ENCODE peak calls at places on chromosomes 5 and 9, in five cellular contexts. K is HCT116, B is HepG2, V is upper lobe of left lung, O is body of pancreas. R is an unnamed sample.

GRCh38 chr9:130843049-130843908 is 8.2 kb downstream of the ABL1 start:
- ATAC-seq in K (no peak), B (peak), V (no peak), O (no peak), R (no peak)

GRCh38 chr5:6262651-6263363 is 115.5 kb downstream of the MED10 start:
- ATAC-seq in K (no peak), B (no peak), V (no peak), O (no peak), R (no peak)

GRCh38 chr9:130428096-130428665 is 16.6 kb upstream of the ASS1 start:
- ATAC-seq in K (no peak), B (no peak), V (no peak), O (no peak), R (no peak)

GRCh38 chr5:177530638-177531037 is 13.9 kb upstream of the DDX41 start:
- ATAC-seq in K (no peak), B (no peak), V (no peak), O (no peak), R (no peak)

GRCh38 chr9:91836515-91836914 is 113.5 kb downstream of the ROR2 start:
- ATAC-seq in K (no peak), B (no peak), V (no peak), O (no peak), R (peak)

GRCh38 chr5:148796931-148797330 is 29.5 kb upstream of the ADRB2 start:
- ATAC-seq in K (no peak), B (no peak), V (no peak), O (no peak), R (no peak)

GRCh38 chr9:135103931-135104639 is 16.6 kb downstream of the OLFM1 start:
- ATAC-seq in K (no peak), B (no peak), V (no peak), O (no peak), R (peak)

GRCh38 chr5:39466804-39467203 is 42.0 kb upstream of the DAB2 start:
- ATAC-seq in K (no peak), B (no peak), V (no peak), O (no peak), R (no peak)

GRCh38 chr5:16412556-16412955 is 53.0 kb downstream of the ZNF622 start:
- ATAC-seq in K (no peak), B (no peak), V (no peak), O (no peak), R (no peak)

GRCh38 chr9:38091310-38092199 is 22.5 kb upstream of the SHB start:
- ATAC-seq in K (no peak), B (no peak), V (no peak), O (no peak), R (no peak)

GRCh38 chr5:38546691-38547146 is 9.7 kb downstream of the LIFR start:
- ATAC-seq in K (no peak), B (peak), V (no peak), O (peak), R (no peak)

GRCh38 chr5:57495285-57495684 is 12.7 kb upstream of the ACTBL2 start:
- ATAC-seq in K (peak), B (no peak), V (peak), O (no peak), R (no peak)

GRCh38 chr9:75274781-75275180 is 186.5 kb downstream of the OSTF1 start:
- ATAC-seq in K (no peak), B (no peak), V (no peak), O (no peak), R (no peak)

GRCh38 chr5:5314626-5315025 is 107.9 kb upstream of the ICE1 start:
- ATAC-seq in K (no peak), B (no peak), V (no peak), O (no peak), R (no peak)

GRCh38 chr5:81315336-81315735 is 13.9 kb downstream of the ZCCHC9 start:
- ATAC-seq in K (no peak), B (no peak), V (no peak), O (no peak), R (no peak)

DNA sequence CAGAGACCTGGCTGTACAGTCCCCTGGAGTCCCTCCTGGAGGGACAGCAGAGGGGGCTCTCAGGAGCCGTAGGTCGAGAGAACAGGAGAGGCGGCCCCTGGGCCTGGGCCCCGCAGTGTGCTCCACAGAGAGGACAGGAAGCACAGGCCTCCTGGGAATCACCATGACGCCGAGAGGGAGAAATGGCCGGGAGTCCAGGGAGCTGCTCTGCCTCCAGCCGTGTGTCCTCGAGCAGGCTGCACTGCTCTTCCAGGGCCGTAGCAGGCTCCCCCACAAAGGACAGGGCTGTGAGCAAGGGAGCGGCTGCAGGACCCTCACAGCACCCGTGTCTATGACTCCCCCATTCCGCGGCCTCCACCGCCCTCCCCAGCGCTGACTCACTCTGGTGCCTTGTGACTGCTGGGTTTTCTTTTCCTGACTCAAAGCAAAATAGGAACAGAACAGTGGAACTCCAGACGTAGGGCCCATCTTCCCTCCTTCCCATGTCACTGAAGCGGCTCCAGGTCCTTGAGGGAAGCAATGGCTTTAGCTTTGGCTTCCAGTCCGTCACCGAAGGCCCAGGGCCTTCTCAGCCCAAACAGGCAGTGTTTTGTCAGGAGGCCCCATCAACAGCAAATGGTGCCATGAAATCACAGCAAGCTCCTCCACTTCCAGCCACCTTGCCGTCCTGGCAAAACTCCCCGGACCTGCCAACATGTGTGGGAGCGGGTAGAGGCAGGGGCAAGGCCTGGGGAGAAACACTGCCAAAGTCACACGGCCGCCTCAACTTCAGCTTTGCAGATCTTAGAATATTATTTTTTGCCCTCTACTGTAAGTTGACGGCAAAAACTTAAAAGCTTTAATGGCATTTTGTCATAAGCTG is 114.2 kb downstream of the LHFPL2 start:
- ATAC-seq in K (no peak), B (no peak), V (peak), O (peak), R (peak)
- TF ChIP-seq POLR2A in K (no peak), B (no peak), V (no peak), O (no peak), R (no peak)

GRCh38 chr9:127711226-127711701 is 4.2 kb downstream of the PTRH1 start:
- ATAC-seq in K (no peak), B (peak), V (no peak), O (no peak), R (no peak)

GRCh38 chr9:127712851-127713250 is 2.6 kb downstream of the PTRH1 start:
- ATAC-seq in K (no peak), B (no peak), V (no peak), O (no peak), R (no peak)

GRCh38 chr9:127712371-127712770 is 3.1 kb downstream of the PTRH1 start:
- ATAC-seq in K (no peak), B (no peak), V (no peak), O (no peak), R (no peak)

GRCh38 chr9:127710204-127710805 is 3.5 kb downstream of the CFAP157 start:
- ATAC-seq in K (no peak), B (no peak), V (no peak), O (no peak), R (no peak)

GRCh38 chr9:127711831-127712274 is 3.6 kb downstream of the PTRH1 start:
- ATAC-seq in K (no peak), B (no peak), V (no peak), O (no peak), R (no peak)
- TF ChIP-seq POLR2A in K (no peak), B (no peak), V (no peak), O (no peak), R (no peak)

GRCh38 chr9:33159760-33160127 is 7.4 kb downstream of the B4GALT1 start:
- ATAC-seq in K (no peak), B (no peak), V (peak), O (no peak), R (peak)
- TF ChIP-seq POLR2A in K (no peak), B (no peak), V (no peak), O (no peak), R (no peak)

GRCh38 chr9:35729700-35730485 is 2.1 kb downstream of the TLN1 start:
- ATAC-seq in K (peak), B (no peak), V (no peak), O (no peak), R (no peak)
- TF ChIP-seq POLR2A in K (no peak), B (no peak), V (no peak), O (no peak), R (peak)

DNA sequence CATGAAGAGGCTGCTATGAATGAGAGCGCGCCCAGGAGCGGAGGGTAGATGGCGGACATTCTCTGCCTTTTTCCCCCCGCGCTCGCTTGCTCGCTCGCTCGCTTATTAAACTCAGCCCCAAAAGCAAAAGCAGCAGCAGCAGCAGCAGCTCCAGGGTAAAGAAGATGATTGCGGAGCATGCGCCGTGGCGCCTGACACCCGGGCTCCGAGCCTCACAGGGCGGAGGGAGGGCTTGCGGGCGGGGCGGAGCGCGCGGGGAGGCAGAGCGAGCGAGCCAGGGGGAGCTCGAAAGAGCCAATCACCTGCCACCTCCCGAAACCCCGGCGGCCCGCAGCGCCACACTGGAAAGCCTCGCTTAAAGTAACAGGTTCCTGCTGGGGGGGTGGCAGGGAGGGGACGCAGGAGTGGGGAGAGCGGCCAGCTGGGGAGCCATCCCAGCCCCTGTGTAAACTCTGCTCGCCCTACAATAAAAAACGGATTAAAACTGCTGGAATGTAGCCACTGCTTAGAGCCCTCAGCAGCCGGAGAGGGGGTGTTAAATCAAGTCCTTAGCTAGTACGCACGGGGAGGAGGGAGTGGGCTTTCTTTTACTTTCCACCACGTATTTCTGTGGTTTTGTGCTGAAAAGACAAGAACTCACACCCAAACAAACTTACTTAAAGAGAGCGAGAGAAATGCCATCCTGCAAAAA is at the start of gene MLLT3:
- ATAC-seq in K (peak), B (peak), V (peak), O (peak), R (peak)
- TF ChIP-seq POLR2A in K (peak), B (no peak), V (no peak), O (peak), R (peak)

DNA sequence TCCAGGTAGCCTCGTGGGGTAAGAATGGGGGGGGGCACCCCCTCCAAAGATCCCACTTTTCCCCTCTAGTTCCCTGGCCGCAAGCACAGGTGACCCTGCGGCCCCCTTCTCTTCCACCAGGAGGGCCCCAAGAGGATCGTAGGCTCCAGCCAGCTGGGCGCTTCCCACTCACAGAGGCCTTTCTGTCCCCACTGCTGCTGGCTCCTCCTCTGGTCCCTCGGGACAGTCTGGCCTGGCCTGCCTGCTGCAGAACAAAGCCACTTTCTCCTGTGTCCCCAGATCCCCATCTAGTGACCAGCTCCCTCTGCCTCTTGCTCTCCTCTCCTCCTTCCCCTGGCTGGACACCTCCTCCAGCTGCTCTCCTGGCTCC is 534 bp upstream of the SAPCD2 start:
- ATAC-seq in K (peak), B (peak), V (peak), O (peak), R (peak)
- TF ChIP-seq POLR2A in K (peak), B (no peak), V (no peak), O (no peak), R (no peak)

DNA sequence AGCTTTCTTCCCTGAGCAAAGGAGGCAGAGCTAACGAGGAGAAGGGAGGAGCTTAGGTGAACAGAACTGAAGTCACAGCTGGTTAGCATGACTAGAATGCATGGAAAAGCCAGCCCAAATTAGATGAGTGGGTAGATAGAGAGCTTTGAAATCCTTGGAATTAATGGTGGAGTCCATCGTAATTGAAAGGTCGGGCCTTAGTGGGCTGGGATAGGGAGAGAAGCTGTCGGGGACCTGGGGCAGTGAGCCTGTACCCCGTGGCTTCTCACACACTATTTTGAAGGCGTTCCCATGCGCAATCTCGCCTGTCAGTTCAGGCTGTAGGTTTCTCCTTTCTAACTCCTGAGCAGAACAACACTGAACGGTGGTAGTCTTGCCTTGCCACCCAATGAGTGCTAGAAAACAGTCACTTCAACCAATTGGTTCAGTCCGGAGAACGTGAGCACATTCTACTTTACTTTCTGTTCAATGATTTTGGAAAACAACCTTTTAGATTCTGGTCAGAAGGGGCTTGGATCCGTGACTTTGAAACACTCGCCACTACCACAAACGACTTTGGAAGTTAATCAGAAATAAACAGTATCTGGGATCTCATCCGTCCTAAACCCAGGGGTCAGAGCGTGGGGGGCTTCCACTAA is 655 bp upstream of the RAI14 start:
- ATAC-seq in K (peak), B (peak), V (peak), O (peak), R (peak)
- TF ChIP-seq POLR2A in K (no peak), B (no peak), V (no peak), O (peak), R (no peak)

DNA sequence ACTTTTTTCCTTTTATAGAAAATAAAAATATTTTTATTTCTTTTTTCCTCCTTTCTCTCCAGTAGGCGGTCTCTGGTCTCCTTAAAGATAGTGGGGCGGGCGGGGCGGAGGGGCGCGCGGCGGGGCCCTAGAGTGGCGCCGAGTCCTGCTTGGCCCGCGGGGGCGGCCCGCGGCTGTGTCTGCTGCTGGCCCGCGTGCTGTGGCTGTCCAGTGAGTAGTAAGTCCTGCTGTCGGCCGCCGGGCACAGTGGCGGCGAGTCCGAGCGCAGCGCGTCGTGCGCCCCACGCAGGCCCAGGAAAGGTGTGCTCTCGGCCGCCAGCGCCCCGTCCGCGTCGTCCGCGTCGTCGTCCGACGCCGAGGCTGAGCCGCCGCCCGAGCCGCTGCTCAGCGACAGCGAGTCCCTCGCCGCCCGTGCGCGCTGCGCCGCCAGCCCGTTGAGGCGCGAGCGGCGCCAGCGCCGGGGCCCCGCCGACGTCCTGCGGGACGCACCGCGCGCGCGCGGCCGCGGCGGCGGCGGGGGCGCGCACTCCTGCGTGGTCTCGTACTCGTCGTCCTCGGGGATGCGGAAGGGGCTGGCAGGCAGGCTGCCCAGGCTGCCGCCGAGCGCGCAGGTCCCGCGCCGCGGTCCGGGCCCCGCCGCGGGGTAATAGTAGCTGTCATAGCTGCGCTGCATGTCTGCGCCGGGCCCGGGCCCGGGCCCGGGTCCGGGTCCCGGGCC is 52.3 kb downstream of the PSD2 start:
- ATAC-seq in K (peak), B (peak), V (no peak), O (peak), R (peak)
- TF ChIP-seq POLR2A in K (peak), B (no peak), V (no peak), O (peak), R (peak)